ENCODE peak calls at places on chromosomes 6 and 20, in nine cellular contexts. One of them, this sample, is unnamed.

GRCh38 chr6:83838727-83839126 is 14.4 kb upstream of the RIPPLY2 start:
- DNase-seq in neural crest cell: no peak
- DNase-seq in central memory CD4-positive, alpha-beta T cell: no peak
- DNase-seq in NCI-H1105: no peak
- DNase-seq in stimulated activated CD8-positive, alpha-beta memory T cell treated with anti-CD3 and anti-CD28 coated beads, Interleukin-7, amount 100 ng/mL, for 4 hours: no peak
- DNase-seq in endodermal cell: no peak
- DNase-seq in mucosa of gallbladder: no peak
- DNase-seq in foreskin fibroblast: peak
- DNase-seq in GM12865: no peak
- DNase-seq in this sample: no peak

GRCh38 chr20:32979201-32979998 is 24.8 kb downstream of the SUN5 start:
- DNase-seq in GM12865: no peak
- DNase-seq in central memory CD4-positive, alpha-beta T cell: no peak
- DNase-seq in stimulated activated CD8-positive, alpha-beta memory T cell treated with anti-CD3 and anti-CD28 coated beads, Interleukin-7, amount 100 ng/mL, for 4 hours: no peak
- DNase-seq in neural crest cell: no peak
- DNase-seq in endodermal cell: peak
- DNase-seq in foreskin fibroblast: no peak
- DNase-seq in mucosa of gallbladder: no peak
- DNase-seq in NCI-H1105: no peak
- DNase-seq in this sample: no peak

GRCh38 chr6:43506667-43507471 is 3.3 kb downstream of the LRRC73 start:
- DNase-seq in stimulated activated CD8-positive, alpha-beta memory T cell treated with anti-CD3 and anti-CD28 coated beads, Interleukin-7, amount 100 ng/mL, for 4 hours: peak
- DNase-seq in mucosa of gallbladder: peak
- DNase-seq in neural crest cell: peak
- DNase-seq in central memory CD4-positive, alpha-beta T cell: peak
- DNase-seq in endodermal cell: peak
- DNase-seq in NCI-H1105: peak
- DNase-seq in GM12865: peak
- DNase-seq in foreskin fibroblast: peak
- DNase-seq in this sample: peak

GRCh38 chr6:6715465-6715864 is 126.9 kb downstream of the LY86 start:
- DNase-seq in neural crest cell: no peak
- DNase-seq in NCI-H1105: no peak
- DNase-seq in foreskin fibroblast: no peak
- DNase-seq in stimulated activated CD8-positive, alpha-beta memory T cell treated with anti-CD3 and anti-CD28 coated beads, Interleukin-7, amount 100 ng/mL, for 4 hours: no peak
- DNase-seq in GM12865: no peak
- DNase-seq in mucosa of gallbladder: no peak
- DNase-seq in endodermal cell: peak
- DNase-seq in central memory CD4-positive, alpha-beta T cell: no peak
- DNase-seq in this sample: no peak

GRCh38 chr20:51695574-51696303 is 72.5 kb downstream of the ATP9A start:
- DNase-seq in GM12865: no peak
- DNase-seq in NCI-H1105: no peak
- DNase-seq in stimulated activated CD8-positive, alpha-beta memory T cell treated with anti-CD3 and anti-CD28 coated beads, Interleukin-7, amount 100 ng/mL, for 4 hours: no peak
- DNase-seq in mucosa of gallbladder: peak
- DNase-seq in central memory CD4-positive, alpha-beta T cell: no peak
- DNase-seq in endodermal cell: no peak
- DNase-seq in neural crest cell: no peak
- DNase-seq in foreskin fibroblast: peak
- DNase-seq in this sample: peak

GRCh38 chr6:551405-551804 is 105.5 kb downstream of the HUS1B start:
- DNase-seq in GM12865: peak
- DNase-seq in central memory CD4-positive, alpha-beta T cell: no peak
- DNase-seq in endodermal cell: peak
- DNase-seq in NCI-H1105: no peak
- DNase-seq in stimulated activated CD8-positive, alpha-beta memory T cell treated with anti-CD3 and anti-CD28 coated beads, Interleukin-7, amount 100 ng/mL, for 4 hours: peak
- DNase-seq in mucosa of gallbladder: no peak
- DNase-seq in neural crest cell: no peak
- DNase-seq in foreskin fibroblast: peak
- DNase-seq in this sample: peak

GRCh38 chr6:151071295-151071694 is 168.5 kb upstream of the AKAP12 start:
- DNase-seq in endodermal cell: no peak
- DNase-seq in foreskin fibroblast: peak
- DNase-seq in GM12865: no peak
- DNase-seq in mucosa of gallbladder: peak
- DNase-seq in stimulated activated CD8-positive, alpha-beta memory T cell treated with anti-CD3 and anti-CD28 coated beads, Interleukin-7, amount 100 ng/mL, for 4 hours: no peak
- DNase-seq in NCI-H1105: no peak
- DNase-seq in neural crest cell: no peak
- DNase-seq in central memory CD4-positive, alpha-beta T cell: no peak
- DNase-seq in this sample: peak

GRCh38 chr6:19035454-19035853 is 648.3 kb downstream of the RNF144B start:
- DNase-seq in GM12865: no peak
- DNase-seq in stimulated activated CD8-positive, alpha-beta memory T cell treated with anti-CD3 and anti-CD28 coated beads, Interleukin-7, amount 100 ng/mL, for 4 hours: no peak
- DNase-seq in central memory CD4-positive, alpha-beta T cell: no peak
- DNase-seq in mucosa of gallbladder: no peak
- DNase-seq in neural crest cell: no peak
- DNase-seq in endodermal cell: no peak
- DNase-seq in NCI-H1105: no peak
- DNase-seq in foreskin fibroblast: no peak
- DNase-seq in this sample: no peak

GRCh38 chr6:31701666-31702420 is 1.3 kb downstream of the ABHD16A start:
- DNase-seq in endodermal cell: no peak
- DNase-seq in mucosa of gallbladder: no peak
- DNase-seq in neural crest cell: no peak
- DNase-seq in GM12865: no peak
- DNase-seq in foreskin fibroblast: peak
- DNase-seq in central memory CD4-positive, alpha-beta T cell: no peak
- DNase-seq in NCI-H1105: peak
- DNase-seq in stimulated activated CD8-positive, alpha-beta memory T cell treated with anti-CD3 and anti-CD28 coated beads, Interleukin-7, amount 100 ng/mL, for 4 hours: no peak
- DNase-seq in this sample: no peak

GRCh38 chr6:46015119-46015968 is at the start of gene CLIC5:
- DNase-seq in foreskin fibroblast: peak
- DNase-seq in stimulated activated CD8-positive, alpha-beta memory T cell treated with anti-CD3 and anti-CD28 coated beads, Interleukin-7, amount 100 ng/mL, for 4 hours: peak
- DNase-seq in neural crest cell: peak
- DNase-seq in central memory CD4-positive, alpha-beta T cell: peak
- DNase-seq in NCI-H1105: peak
- DNase-seq in mucosa of gallbladder: peak
- DNase-seq in GM12865: no peak
- DNase-seq in endodermal cell: peak
- DNase-seq in this sample: no peak

GRCh38 chr20:39825950-39826349 is 863.1 kb downstream of the MAFB start:
- DNase-seq in neural crest cell: no peak
- DNase-seq in endodermal cell: no peak
- DNase-seq in stimulated activated CD8-positive, alpha-beta memory T cell treated with anti-CD3 and anti-CD28 coated beads, Interleukin-7, amount 100 ng/mL, for 4 hours: no peak
- DNase-seq in mucosa of gallbladder: no peak
- DNase-seq in GM12865: peak
- DNase-seq in NCI-H1105: no peak
- DNase-seq in foreskin fibroblast: no peak
- DNase-seq in central memory CD4-positive, alpha-beta T cell: no peak
- DNase-seq in this sample: no peak

GRCh38 chr6:3176562-3177355 is 19.4 kb upstream of the TUBB2A start:
- DNase-seq in NCI-H1105: no peak
- DNase-seq in stimulated activated CD8-positive, alpha-beta memory T cell treated with anti-CD3 and anti-CD28 coated beads, Interleukin-7, amount 100 ng/mL, for 4 hours: peak
- DNase-seq in neural crest cell: no peak
- DNase-seq in central memory CD4-positive, alpha-beta T cell: no peak
- DNase-seq in endodermal cell: peak
- DNase-seq in mucosa of gallbladder: no peak
- DNase-seq in GM12865: no peak
- DNase-seq in foreskin fibroblast: peak
- DNase-seq in this sample: peak

GRCh38 chr6:35370124-35370741 is 27.9 kb downstream of the PPARD start:
- DNase-seq in mucosa of gallbladder: peak
- DNase-seq in foreskin fibroblast: peak
- DNase-seq in neural crest cell: no peak
- DNase-seq in central memory CD4-positive, alpha-beta T cell: no peak
- DNase-seq in stimulated activated CD8-positive, alpha-beta memory T cell treated with anti-CD3 and anti-CD28 coated beads, Interleukin-7, amount 100 ng/mL, for 4 hours: peak
- DNase-seq in endodermal cell: no peak
- DNase-seq in NCI-H1105: no peak
- DNase-seq in GM12865: peak
- DNase-seq in this sample: peak

GRCh38 chr6:4778086-4778485 is 1.9 kb downstream of the CDYL start:
- DNase-seq in mucosa of gallbladder: no peak
- DNase-seq in NCI-H1105: no peak
- DNase-seq in stimulated activated CD8-positive, alpha-beta memory T cell treated with anti-CD3 and anti-CD28 coated beads, Interleukin-7, amount 100 ng/mL, for 4 hours: no peak
- DNase-seq in foreskin fibroblast: peak
- DNase-seq in central memory CD4-positive, alpha-beta T cell: no peak
- DNase-seq in GM12865: peak
- DNase-seq in neural crest cell: no peak
- DNase-seq in endodermal cell: no peak
- DNase-seq in this sample: no peak

GRCh38 chr6:88360203-88360797 is 194.2 kb upstream of the CNR1 start:
- DNase-seq in foreskin fibroblast: peak
- DNase-seq in endodermal cell: no peak
- DNase-seq in neural crest cell: no peak
- DNase-seq in stimulated activated CD8-positive, alpha-beta memory T cell treated with anti-CD3 and anti-CD28 coated beads, Interleukin-7, amount 100 ng/mL, for 4 hours: no peak
- DNase-seq in mucosa of gallbladder: no peak
- DNase-seq in central memory CD4-positive, alpha-beta T cell: no peak
- DNase-seq in NCI-H1105: no peak
- DNase-seq in GM12865: no peak
- DNase-seq in this sample: peak

GRCh38 chr20:38111366-38112232 is 53.5 kb downstream of the TGM2 start:
- DNase-seq in endodermal cell: peak
- DNase-seq in mucosa of gallbladder: no peak
- DNase-seq in NCI-H1105: no peak
- DNase-seq in GM12865: no peak
- DNase-seq in neural crest cell: no peak
- DNase-seq in central memory CD4-positive, alpha-beta T cell: no peak
- DNase-seq in foreskin fibroblast: no peak
- DNase-seq in stimulated activated CD8-positive, alpha-beta memory T cell treated with anti-CD3 and anti-CD28 coated beads, Interleukin-7, amount 100 ng/mL, for 4 hours: no peak
- DNase-seq in this sample: no peak

GRCh38 chr6:35327349-35328027 is 14.9 kb upstream of the PPARD start:
- DNase-seq in central memory CD4-positive, alpha-beta T cell: peak
- DNase-seq in stimulated activated CD8-positive, alpha-beta memory T cell treated with anti-CD3 and anti-CD28 coated beads, Interleukin-7, amount 100 ng/mL, for 4 hours: peak
- DNase-seq in NCI-H1105: peak
- DNase-seq in GM12865: peak
- DNase-seq in foreskin fibroblast: peak
- DNase-seq in endodermal cell: peak
- DNase-seq in mucosa of gallbladder: peak
- DNase-seq in neural crest cell: peak
- DNase-seq in this sample: peak

GRCh38 chr6:156886409-156886808 is 109.2 kb downstream of the ARID1B start:
- DNase-seq in central memory CD4-positive, alpha-beta T cell: no peak
- DNase-seq in foreskin fibroblast: no peak
- DNase-seq in neural crest cell: no peak
- DNase-seq in stimulated activated CD8-positive, alpha-beta memory T cell treated with anti-CD3 and anti-CD28 coated beads, Interleukin-7, amount 100 ng/mL, for 4 hours: no peak
- DNase-seq in mucosa of gallbladder: peak
- DNase-seq in endodermal cell: no peak
- DNase-seq in GM12865: peak
- DNase-seq in NCI-H1105: no peak
- DNase-seq in this sample: no peak

GRCh38 chr20:32986331-32986966 is 17.8 kb downstream of the SUN5 start:
- DNase-seq in endodermal cell: no peak
- DNase-seq in stimulated activated CD8-positive, alpha-beta memory T cell treated with anti-CD3 and anti-CD28 coated beads, Interleukin-7, amount 100 ng/mL, for 4 hours: no peak
- DNase-seq in neural crest cell: no peak
- DNase-seq in GM12865: no peak
- DNase-seq in NCI-H1105: no peak
- DNase-seq in central memory CD4-positive, alpha-beta T cell: no peak
- DNase-seq in foreskin fibroblast: no peak
- DNase-seq in mucosa of gallbladder: no peak
- DNase-seq in this sample: no peak

GRCh38 chr6:106527979-106528378 is 101.3 kb downstream of the RTN4IP1 start:
- DNase-seq in mucosa of gallbladder: no peak
- DNase-seq in foreskin fibroblast: peak
- DNase-seq in GM12865: no peak
- DNase-seq in stimulated activated CD8-positive, alpha-beta memory T cell treated with anti-CD3 and anti-CD28 coated beads, Interleukin-7, amount 100 ng/mL, for 4 hours: no peak
- DNase-seq in central memory CD4-positive, alpha-beta T cell: no peak
- DNase-seq in endodermal cell: no peak
- DNase-seq in neural crest cell: no peak
- DNase-seq in NCI-H1105: no peak
- DNase-seq in this sample: no peak

GRCh38 chr6:131379951-131380350 is 193.1 kb upstream of the ARG1 start:
- DNase-seq in endodermal cell: no peak
- DNase-seq in foreskin fibroblast: peak
- DNase-seq in mucosa of gallbladder: no peak
- DNase-seq in GM12865: no peak
- DNase-seq in stimulated activated CD8-positive, alpha-beta memory T cell treated with anti-CD3 and anti-CD28 coated beads, Interleukin-7, amount 100 ng/mL, for 4 hours: no peak
- DNase-seq in neural crest cell: no peak
- DNase-seq in NCI-H1105: no peak
- DNase-seq in central memory CD4-positive, alpha-beta T cell: no peak
- DNase-seq in this sample: no peak

GRCh38 chr6:152981989-152982767 is 663 bp downstream of the FBXO5 start:
- DNase-seq in mucosa of gallbladder: no peak
- DNase-seq in GM12865: peak
- DNase-seq in foreskin fibroblast: no peak
- DNase-seq in NCI-H1105: peak
- DNase-seq in endodermal cell: peak
- DNase-seq in stimulated activated CD8-positive, alpha-beta memory T cell treated with anti-CD3 and anti-CD28 coated beads, Interleukin-7, amount 100 ng/mL, for 4 hours: no peak
- DNase-seq in central memory CD4-positive, alpha-beta T cell: no peak
- DNase-seq in neural crest cell: peak
- DNase-seq in this sample: no peak

GRCh38 chr20:31760457-31761240 is 21.6 kb downstream of the TPX2 start:
- DNase-seq in NCI-H1105: no peak
- DNase-seq in GM12865: no peak
- DNase-seq in stimulated activated CD8-positive, alpha-beta memory T cell treated with anti-CD3 and anti-CD28 coated beads, Interleukin-7, amount 100 ng/mL, for 4 hours: no peak
- DNase-seq in endodermal cell: no peak
- DNase-seq in central memory CD4-positive, alpha-beta T cell: no peak
- DNase-seq in neural crest cell: no peak
- DNase-seq in foreskin fibroblast: peak
- DNase-seq in mucosa of gallbladder: no peak
- DNase-seq in this sample: no peak

GRCh38 chr20:58829531-58829941 is 21.2 kb downstream of the GNAS-AS1 start:
- DNase-seq in endodermal cell: no peak
- DNase-seq in stimulated activated CD8-positive, alpha-beta memory T cell treated with anti-CD3 and anti-CD28 coated beads, Interleukin-7, amount 100 ng/mL, for 4 hours: no peak
- DNase-seq in foreskin fibroblast: no peak
- DNase-seq in mucosa of gallbladder: peak
- DNase-seq in NCI-H1105: no peak
- DNase-seq in GM12865: no peak
- DNase-seq in central memory CD4-positive, alpha-beta T cell: no peak
- DNase-seq in neural crest cell: no peak
- DNase-seq in this sample: no peak

GRCh38 chr6:116210750-116211425 is 43.0 kb downstream of the TSPYL4 start:
- DNase-seq in mucosa of gallbladder: no peak
- DNase-seq in endodermal cell: peak
- DNase-seq in central memory CD4-positive, alpha-beta T cell: no peak
- DNase-seq in NCI-H1105: peak
- DNase-seq in GM12865: no peak
- DNase-seq in neural crest cell: no peak
- DNase-seq in stimulated activated CD8-positive, alpha-beta memory T cell treated with anti-CD3 and anti-CD28 coated beads, Interleukin-7, amount 100 ng/mL, for 4 hours: no peak
- DNase-seq in foreskin fibroblast: peak
- DNase-seq in this sample: no peak

GRCh38 chr6:20212392-20213111 is at the start of gene MBOAT1:
- DNase-seq in neural crest cell: peak
- DNase-seq in foreskin fibroblast: peak
- DNase-seq in stimulated activated CD8-positive, alpha-beta memory T cell treated with anti-CD3 and anti-CD28 coated beads, Interleukin-7, amount 100 ng/mL, for 4 hours: peak
- DNase-seq in endodermal cell: peak
- DNase-seq in central memory CD4-positive, alpha-beta T cell: peak
- DNase-seq in GM12865: peak
- DNase-seq in NCI-H1105: peak
- DNase-seq in mucosa of gallbladder: peak
- DNase-seq in this sample: peak

GRCh38 chr6:102525336-102525735 is 1131.8 kb downstream of the GRIK2 start:
- DNase-seq in stimulated activated CD8-positive, alpha-beta memory T cell treated with anti-CD3 and anti-CD28 coated beads, Interleukin-7, amount 100 ng/mL, for 4 hours: no peak
- DNase-seq in central memory CD4-positive, alpha-beta T cell: no peak
- DNase-seq in NCI-H1105: no peak
- DNase-seq in GM12865: no peak
- DNase-seq in neural crest cell: no peak
- DNase-seq in mucosa of gallbladder: no peak
- DNase-seq in foreskin fibroblast: no peak
- DNase-seq in endodermal cell: no peak
- DNase-seq in this sample: no peak

GRCh38 chr6:126312013-126312665 is 27.8 kb upstream of the CENPW start:
- DNase-seq in endodermal cell: peak
- DNase-seq in GM12865: peak
- DNase-seq in mucosa of gallbladder: no peak
- DNase-seq in neural crest cell: no peak
- DNase-seq in central memory CD4-positive, alpha-beta T cell: no peak
- DNase-seq in NCI-H1105: no peak
- DNase-seq in foreskin fibroblast: peak
- DNase-seq in stimulated activated CD8-positive, alpha-beta memory T cell treated with anti-CD3 and anti-CD28 coated beads, Interleukin-7, amount 100 ng/mL, for 4 hours: no peak
- DNase-seq in this sample: peak